ENCODE peak calls at places on chromosomes 2 and 18, in eight cellular contexts. J is mammary epithelial cell, Z is AG09309, Y is AG04450, W is Panc1, G is coronary artery, A is ovary, B is sigmoid colon. H is an unnamed sample.

GRCh38 chr2:189162566-189162965 is 17.0 kb downstream of the COL5A2 start:
- DNase-seq in J (no peak), Z (no peak), Y (no peak), W (no peak), G (no peak), A (no peak), B (no peak), H (no peak)

GRCh38 chr2:235319095-235319494 is 174.7 kb upstream of the AGAP1 start:
- DNase-seq in J (no peak), Z (no peak), Y (no peak), W (no peak), G (no peak), A (no peak), B (no peak), H (no peak)

GRCh38 chr18:41940506-41941215 is 14.4 kb upstream of the PIK3C3 start:
- DNase-seq in J (peak; percentile 72), Z (peak; percentile 77), Y (peak; percentile 88), W (no peak), G (no peak), A (no peak), B (no peak), H (no peak)

GRCh38 chr2:71830497-71831207 is 317.0 kb downstream of the CYP26B1 start:
- DNase-seq in J (no peak), Z (peak; percentile 11), Y (no peak), W (no peak), G (no peak), A (no peak), B (no peak), H (no peak)

GRCh38 chr2:241878007-241878970 is 8.8 kb downstream of the RTP5 start:
- DNase-seq in J (peak; percentile 41), Z (no peak), Y (no peak), W (no peak), G (no peak), A (peak; percentile 72), B (peak; percentile 84), H (peak; percentile 63)

GRCh38 chr18:44818668-44819403 is 138.1 kb downstream of the SETBP1 start:
- DNase-seq in J (no peak), Z (no peak), Y (no peak), W (no peak), G (no peak), A (no peak), B (no peak), H (no peak)

GRCh38 chr2:67561411-67561965 is 164.4 kb downstream of the ETAA1 start:
- DNase-seq in J (peak; percentile 66), Z (peak; percentile 52), Y (no peak), W (peak; percentile 82), G (no peak), A (no peak), B (no peak), H (no peak)

GRCh38 chr2:10933700-10934225 is 22.0 kb downstream of the KCNF1 start:
- DNase-seq in J (peak; percentile 13), Z (no peak), Y (no peak), W (no peak), G (no peak), A (no peak), B (no peak), H (no peak)

GRCh38 chr2:130391872-130392670 is 36.2 kb downstream of the PTPN18 start:
- DNase-seq in J (peak; percentile 23), Z (no peak), Y (no peak), W (no peak), G (peak; percentile 76), A (no peak), B (peak; percentile 64), H (no peak)

GRCh38 chr2:200509227-200509607 is 651 bp downstream of the KCTD18 start:
- DNase-seq in J (peak; percentile 13), Z (no peak), Y (no peak), W (no peak), G (peak; percentile 75), A (no peak), B (no peak), H (no peak)

GRCh38 chr2:235716875-235717496 is 223.1 kb downstream of the AGAP1 start:
- DNase-seq in J (no peak), Z (no peak), Y (no peak), W (no peak), G (no peak), A (no peak), B (no peak), H (no peak)

GRCh38 chr2:28356095-28356911 is 36.4 kb upstream of the FOSL2 start:
- DNase-seq in J (peak; percentile 41), Z (peak; percentile 73), Y (peak; percentile 55), W (no peak), G (peak; percentile 92), A (peak; percentile 94), B (peak; percentile 97), H (no peak)

GRCh38 chr2:181780159-181781081 is 100.1 kb upstream of the NEUROD1 start:
- DNase-seq in J (no peak), Z (no peak), Y (no peak), W (no peak), G (no peak), A (no peak), B (peak; percentile 69), H (no peak)

GRCh38 chr18:76405761-76406356 is 89.2 kb downstream of the ZNF516 start:
- DNase-seq in J (peak; percentile 27), Z (no peak), Y (no peak), W (no peak), G (peak; percentile 72), A (peak; percentile 11), B (peak; percentile 79), H (no peak)
- TF ChIP-seq CTCF in J (peak; percentile 67), Z (peak; percentile 65), Y (peak; percentile 53), W (no peak), G (no peak), A (peak; percentile 38), B (peak; percentile 80), H (peak; percentile 55)

GRCh38 chr2:15591373-15591691 is 336 bp upstream of the DDX1 start:
- DNase-seq in J (no peak), Z (no peak), Y (no peak), W (peak; percentile 33), G (no peak), A (no peak), B (no peak), H (no peak)

GRCh38 chr2:15588329-15588919 is 3.2 kb upstream of the DDX1 start:
- DNase-seq in J (peak; percentile 28), Z (peak; percentile 1), Y (peak; percentile 7), W (peak; percentile 17), G (no peak), A (no peak), B (no peak), H (peak; percentile 35)

GRCh38 chr2:15593327-15593705 is 1.6 kb downstream of the DDX1 start:
- DNase-seq in J (no peak), Z (no peak), Y (no peak), W (no peak), G (no peak), A (no peak), B (no peak), H (no peak)

GRCh38 chr2:15594291-15595256 is 2.9 kb downstream of the DDX1 start:
- DNase-seq in J (no peak), Z (no peak), Y (no peak), W (no peak), G (no peak), A (no peak), B (no peak), H (no peak)

GRCh38 chr2:15591692-15592463 is at the start of gene DDX1:
- DNase-seq in J (peak; percentile 84), Z (peak; percentile 41), Y (peak; percentile 44), W (no peak), G (peak; percentile 91), A (peak; percentile 73), B (peak; percentile 92), H (peak; percentile 69)
- TF ChIP-seq CTCF in J (no peak), Z (no peak), Y (no peak), W (no peak), G (no peak), A (no peak), B (no peak), H (peak; percentile 13)

GRCh38 chr2:227125506-227125905 is 38.5 kb downstream of the COL4A4 start:
- DNase-seq in J (no peak), Z (no peak), Y (no peak), W (no peak), G (no peak), A (no peak), B (no peak), H (no peak)
- TF ChIP-seq CTCF in J (no peak), Z (peak; percentile 23), Y (peak; percentile 33), W (peak; percentile 72), G (no peak), A (no peak), B (no peak), H (no peak)

GRCh38 chr2:239267411-239267941 is 133.3 kb downstream of the HDAC4 start:
- DNase-seq in J (peak; percentile 64), Z (peak; percentile 66), Y (no peak), W (no peak), G (peak; percentile 84), A (peak; percentile 58), B (peak; percentile 87), H (no peak)
- TF ChIP-seq CTCF in J (peak; percentile 58), Z (peak; percentile 50), Y (peak; percentile 34), W (no peak), G (no peak), A (no peak), B (no peak), H (no peak)

DNA sequence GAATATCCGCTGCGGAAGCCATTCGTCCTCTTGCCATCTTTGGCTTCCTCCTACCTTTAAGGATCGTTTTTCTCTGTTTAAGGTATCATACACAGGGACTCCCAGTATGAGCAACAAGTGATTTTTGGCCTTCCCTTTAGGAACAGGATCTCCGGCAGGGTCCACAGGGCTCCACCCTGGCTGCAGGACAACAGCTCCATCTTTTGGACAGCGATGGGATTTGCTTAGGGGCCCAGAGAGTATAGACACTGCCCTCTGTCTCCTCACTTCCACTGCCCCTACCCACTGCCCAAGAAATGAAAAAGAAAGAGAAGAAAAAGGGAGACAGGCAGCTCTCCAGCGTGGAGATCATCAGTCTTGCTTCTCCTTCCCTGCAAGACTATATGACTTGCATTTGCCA is 224.5 kb downstream of the UXS1 start:
- DNase-seq in J (peak; percentile 20), Z (no peak), Y (no peak), W (no peak), G (no peak), A (no peak), B (no peak), H (no peak)
- TF ChIP-seq CTCF in J (peak; percentile 50), Z (no peak), Y (peak; percentile 32), W (peak; percentile 58), G (no peak), A (no peak), B (no peak), H (peak; percentile 57)